ENCODE peak calls at places on chromosome 2, in six cellular contexts. One of them, this sample, is unnamed.

GRCh38 chr2:202072226-202072625 is 829 bp upstream of the KIAA2012 start:
- DNase-seq in GM12878: no peak
- DNase-seq in A549: peak; percentile 28
- DNase-seq in K562: peak; percentile 30
- DNase-seq in HepG2: peak; percentile 20
- DNase-seq in HCT116: no peak
- DNase-seq in this sample: peak; percentile 29

GRCh38 chr2:142716463-142717242 is 160.8 kb upstream of the KYNU start:
- DNase-seq in GM12878: no peak
- DNase-seq in A549: no peak
- DNase-seq in K562: no peak
- DNase-seq in HepG2: no peak
- DNase-seq in HCT116: no peak
- DNase-seq in this sample: no peak

GRCh38 chr2:126864861-126865260 is 33.8 kb upstream of the TEX51 start:
- DNase-seq in GM12878: no peak
- DNase-seq in A549: peak; percentile 20
- DNase-seq in K562: no peak
- DNase-seq in HepG2: no peak
- DNase-seq in HCT116: peak; percentile 3
- DNase-seq in this sample: no peak

GRCh38 chr2:101961287-101962242 is 30.2 kb upstream of the IL1R2 start:
- DNase-seq in GM12878: no peak
- DNase-seq in A549: no peak
- DNase-seq in K562: no peak
- DNase-seq in HepG2: peak; percentile 95
- DNase-seq in HCT116: no peak
- DNase-seq in this sample: no peak

GRCh38 chr2:233152541-233152940 is 92.4 kb downstream of the INPP5D start:
- DNase-seq in GM12878: no peak
- DNase-seq in A549: no peak
- DNase-seq in K562: no peak
- DNase-seq in HepG2: no peak
- DNase-seq in HCT116: no peak
- DNase-seq in this sample: no peak

GRCh38 chr2:165455940-165456479 is 13.5 kb upstream of the CSRNP3 start:
- DNase-seq in GM12878: no peak
- DNase-seq in A549: no peak
- DNase-seq in K562: no peak
- DNase-seq in HepG2: no peak
- DNase-seq in HCT116: no peak
- DNase-seq in this sample: no peak

GRCh38 chr2:226411727-226412360 is 387.8 kb downstream of the IRS1 start:
- DNase-seq in GM12878: no peak
- DNase-seq in A549: peak; percentile 93
- DNase-seq in K562: no peak
- DNase-seq in HepG2: peak; percentile 95
- DNase-seq in HCT116: peak; percentile 93
- DNase-seq in this sample: no peak

GRCh38 chr2:2656046-2656715 is 325.1 kb upstream of the MYT1L start:
- DNase-seq in GM12878: no peak
- DNase-seq in A549: no peak
- DNase-seq in K562: no peak
- DNase-seq in HepG2: no peak
- DNase-seq in HCT116: no peak
- DNase-seq in this sample: no peak

GRCh38 chr2:40665493-40666232 is 213.8 kb upstream of the SLC8A1 start:
- DNase-seq in GM12878: no peak
- DNase-seq in A549: no peak
- DNase-seq in K562: no peak
- DNase-seq in HepG2: no peak
- DNase-seq in HCT116: no peak
- DNase-seq in this sample: no peak

DNA sequence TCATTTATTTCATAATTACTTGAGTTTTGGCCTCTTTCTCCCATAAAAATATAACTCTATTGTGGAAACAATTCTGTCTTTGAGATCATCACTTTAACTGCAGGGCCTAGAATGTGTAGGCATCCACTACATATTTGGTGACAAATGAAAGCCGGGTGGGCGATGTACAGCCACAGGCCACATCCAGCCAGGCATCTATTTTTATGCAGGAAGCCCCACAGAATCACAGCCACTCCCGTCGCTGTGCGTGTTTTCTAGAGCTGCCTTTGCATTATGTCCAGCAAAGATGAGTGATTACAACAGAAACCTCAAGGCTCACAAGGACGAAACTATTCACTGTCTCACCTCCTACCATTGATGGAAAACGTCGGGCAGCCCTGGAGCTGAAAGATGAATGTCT is 849.1 kb downstream of the RNF144A start:
- DNase-seq in GM12878: no peak
- DNase-seq in A549: no peak
- DNase-seq in K562: no peak
- DNase-seq in HepG2: no peak
- DNase-seq in HCT116: no peak
- DNase-seq in this sample: no peak
- TF ChIP-seq REST in GM12878: no peak
- TF ChIP-seq REST in A549: no peak
- TF ChIP-seq REST in K562: no peak
- TF ChIP-seq REST in HepG2: no peak
- TF ChIP-seq REST in HCT116: no peak
- TF ChIP-seq REST in this sample: no peak

GRCh38 chr2:55010915-55011314 is 39.3 kb downstream of the RTN4 start:
- DNase-seq in GM12878: no peak
- DNase-seq in A549: peak; percentile 37
- DNase-seq in K562: no peak
- DNase-seq in HepG2: peak; percentile 28
- DNase-seq in HCT116: no peak
- DNase-seq in this sample: no peak

GRCh38 chr2:55012648-55013484 is 37.4 kb downstream of the RTN4 start:
- DNase-seq in GM12878: no peak
- DNase-seq in A549: no peak
- DNase-seq in K562: no peak
- DNase-seq in HepG2: peak; percentile 19
- DNase-seq in HCT116: no peak
- DNase-seq in this sample: no peak

GRCh38 chr2:55009277-55010055 is 40.8 kb downstream of the RTN4 start:
- DNase-seq in GM12878: no peak
- DNase-seq in A549: no peak
- DNase-seq in K562: no peak
- DNase-seq in HepG2: no peak
- DNase-seq in HCT116: no peak
- DNase-seq in this sample: no peak

GRCh38 chr2:55011741-55012574 is 38.3 kb downstream of the RTN4 start:
- DNase-seq in GM12878: no peak
- DNase-seq in A549: no peak
- DNase-seq in K562: no peak
- DNase-seq in HepG2: peak; percentile 62
- DNase-seq in HCT116: no peak
- DNase-seq in this sample: no peak

GRCh38 chr2:55010149-55010591 is 40.1 kb downstream of the RTN4 start:
- DNase-seq in GM12878: peak; percentile 60
- DNase-seq in A549: peak; percentile 67
- DNase-seq in K562: no peak
- DNase-seq in HepG2: no peak
- DNase-seq in HCT116: no peak
- DNase-seq in this sample: no peak
- TF ChIP-seq MAX in GM12878: no peak
- TF ChIP-seq MAX in A549: no peak
- TF ChIP-seq MAX in K562: no peak
- TF ChIP-seq MAX in HepG2: no peak
- TF ChIP-seq MAX in HCT116: no peak
- TF ChIP-seq MAX in this sample: no peak

DNA sequence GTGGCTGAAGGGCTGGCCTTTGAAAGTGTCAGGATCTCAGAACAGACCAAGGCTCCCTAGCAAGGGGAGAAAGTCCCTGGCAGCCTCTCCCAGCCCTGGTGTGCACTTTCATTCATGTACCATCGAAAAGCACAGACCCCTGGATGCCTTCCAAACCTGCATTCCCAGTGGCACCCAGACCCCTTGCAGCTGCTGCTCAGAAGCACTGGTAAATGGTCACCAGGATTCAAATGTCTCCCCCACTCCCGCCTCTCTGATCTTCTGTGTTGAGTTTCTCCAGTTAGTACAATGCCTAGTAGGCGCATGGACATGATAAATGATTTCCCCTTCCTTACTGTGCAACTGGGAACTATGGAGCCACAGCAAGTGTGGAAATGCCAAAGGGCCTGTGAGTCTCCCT is 180.0 kb downstream of the GLI2 start:
- DNase-seq in GM12878: no peak
- DNase-seq in A549: no peak
- DNase-seq in K562: no peak
- DNase-seq in HepG2: no peak
- DNase-seq in HCT116: no peak
- DNase-seq in this sample: no peak
- TF ChIP-seq REST in GM12878: no peak
- TF ChIP-seq REST in A549: no peak
- TF ChIP-seq REST in K562: no peak
- TF ChIP-seq REST in HepG2: no peak
- TF ChIP-seq REST in HCT116: no peak
- TF ChIP-seq REST in this sample: no peak

DNA sequence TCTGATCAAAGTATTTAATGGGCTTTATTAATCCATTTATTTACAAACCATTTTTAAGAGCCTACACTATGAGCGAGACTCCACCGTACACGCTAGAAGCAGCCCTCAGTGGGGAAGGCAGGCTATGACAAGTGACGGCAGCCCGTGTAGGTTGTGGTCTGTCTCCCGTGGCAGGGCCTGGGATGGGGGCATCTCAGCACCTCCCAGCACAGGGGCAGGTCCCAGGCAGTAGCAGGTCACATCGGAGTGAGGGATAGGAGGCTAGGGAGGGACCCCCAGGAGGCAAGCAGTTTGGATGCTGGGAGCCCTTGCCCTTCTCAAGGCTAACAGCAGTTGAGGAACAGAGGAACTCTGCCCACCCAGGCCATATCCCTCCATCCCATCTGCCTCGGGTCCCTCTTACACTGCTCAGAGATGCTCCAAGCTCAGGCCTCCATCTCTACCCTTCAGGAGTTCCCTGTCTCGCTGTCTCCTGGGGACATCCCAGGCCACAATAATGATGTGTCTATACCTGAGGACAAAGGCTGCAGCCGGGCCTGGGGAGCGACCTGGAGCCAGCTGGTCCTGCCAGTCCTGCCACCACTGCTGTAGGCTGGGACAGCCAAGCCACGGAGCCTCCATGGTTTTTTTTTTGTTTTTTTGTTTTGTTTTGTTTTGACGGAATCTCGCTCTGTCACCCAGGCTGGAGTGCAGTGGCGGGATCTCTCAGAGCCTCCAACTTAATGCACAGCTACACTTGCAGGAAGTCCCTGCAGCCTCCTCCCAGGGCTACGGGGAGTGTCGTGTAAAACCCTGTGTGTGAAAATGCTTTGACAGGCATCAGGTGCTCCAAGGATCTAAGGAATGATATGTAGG is 92.0 kb downstream of the NDUFA10 start:
- DNase-seq in GM12878: no peak
- DNase-seq in A549: no peak
- DNase-seq in K562: no peak
- DNase-seq in HepG2: no peak
- DNase-seq in HCT116: no peak
- DNase-seq in this sample: no peak
- TF ChIP-seq MAX in GM12878: no peak
- TF ChIP-seq MAX in A549: no peak
- TF ChIP-seq MAX in K562: no peak
- TF ChIP-seq MAX in HepG2: no peak
- TF ChIP-seq MAX in HCT116: no peak
- TF ChIP-seq MAX in this sample: no peak

GRCh38 chr2:214876815-214877214 is 67.3 kb upstream of the BARD1 start:
- DNase-seq in GM12878: no peak
- DNase-seq in A549: no peak
- DNase-seq in K562: no peak
- DNase-seq in HepG2: no peak
- DNase-seq in HCT116: no peak
- DNase-seq in this sample: no peak
- TF ChIP-seq REST in GM12878: no peak
- TF ChIP-seq REST in A549: no peak
- TF ChIP-seq REST in K562: no peak
- TF ChIP-seq REST in HepG2: no peak
- TF ChIP-seq REST in HCT116: no peak
- TF ChIP-seq REST in this sample: no peak

GRCh38 chr2:204948822-204949221 is 403.5 kb downstream of the PARD3B start:
- DNase-seq in GM12878: no peak
- DNase-seq in A549: no peak
- DNase-seq in K562: no peak
- DNase-seq in HepG2: no peak
- DNase-seq in HCT116: no peak
- DNase-seq in this sample: no peak

GRCh38 chr2:204947448-204947847 is 402.2 kb downstream of the PARD3B start:
- DNase-seq in GM12878: no peak
- DNase-seq in A549: peak; percentile 1
- DNase-seq in K562: no peak
- DNase-seq in HepG2: peak; percentile 51
- DNase-seq in HCT116: no peak
- DNase-seq in this sample: no peak

GRCh38 chr2:204945376-204945775 is 400.1 kb downstream of the PARD3B start:
- DNase-seq in GM12878: no peak
- DNase-seq in A549: no peak
- DNase-seq in K562: no peak
- DNase-seq in HepG2: no peak
- DNase-seq in HCT116: no peak
- DNase-seq in this sample: no peak

GRCh38 chr2:204950695-204951094 is 405.4 kb downstream of the PARD3B start:
- DNase-seq in GM12878: no peak
- DNase-seq in A549: no peak
- DNase-seq in K562: no peak
- DNase-seq in HepG2: no peak
- DNase-seq in HCT116: no peak
- DNase-seq in this sample: no peak

DNA sequence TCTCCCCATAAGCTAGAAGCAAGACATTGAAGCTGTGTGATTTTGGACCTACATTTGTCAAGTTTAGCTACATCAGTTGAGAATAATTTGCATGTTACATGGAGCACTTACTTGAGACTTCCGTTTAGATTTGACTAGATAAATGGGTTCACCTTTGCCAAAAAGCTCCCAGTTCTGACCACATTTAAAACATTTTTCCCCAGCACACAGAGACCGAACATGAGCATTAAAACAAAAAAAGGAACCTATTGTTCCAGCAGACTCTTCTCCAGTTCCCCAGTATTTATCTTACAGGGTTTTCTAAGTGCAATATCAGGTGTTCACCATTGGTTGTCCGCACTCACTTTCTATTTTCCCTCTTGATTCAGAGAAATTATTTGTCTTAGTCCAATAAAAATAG is 403.1 kb downstream of the PARD3B start:
- DNase-seq in GM12878: no peak
- DNase-seq in A549: no peak
- DNase-seq in K562: no peak
- DNase-seq in HepG2: no peak
- DNase-seq in HCT116: no peak
- DNase-seq in this sample: no peak
- TF ChIP-seq MAX in GM12878: no peak
- TF ChIP-seq MAX in A549: no peak
- TF ChIP-seq MAX in K562: no peak
- TF ChIP-seq MAX in HepG2: no peak
- TF ChIP-seq MAX in HCT116: no peak
- TF ChIP-seq MAX in this sample: no peak

This sample was measured in SK-N-SH.